ENCODE peak calls at places on chromosomes 1 and 21, in four cellular contexts. P, N, T and R are unnamed samples.

GRCh38 chr1:30732277-30732996 is 9.1 kb upstream of the MATN1 start:
- DNase-seq in P (no peak), T (no peak), N (no peak), R (no peak)

GRCh38 chr1:87560961-87561360 is 232.3 kb downstream of the LMO4 start:
- DNase-seq in P (no peak), T (no peak), N (no peak), R (no peak)

GRCh38 chr1:100346387-100346786 is 5.9 kb upstream of the CDC14A start:
- DNase-seq in N (no peak), T (peak), P (no peak), R (no peak)

GRCh38 chr1:36365310-36365895 is 20.3 kb downstream of the STK40 start:
- DNase-seq in T (no peak), P (no peak), N (no peak), R (no peak)

GRCh38 chr21:44199448-44199847 is 41.3 kb downstream of the ICOSLG start:
- DNase-seq in P (peak), N (no peak), T (no peak), R (no peak)

GRCh38 chr1:91189096-91189495 is 167.3 kb upstream of the ZNF644 start:
- DNase-seq in P (no peak), N (no peak), T (no peak), R (no peak)

GRCh38 chr1:173489149-173489600 is 12.0 kb downstream of the PRDX6 start:
- DNase-seq in N (no peak), P (no peak), T (peak), R (no peak)

GRCh38 chr21:45120975-45121374 is 46.6 kb downstream of the ADARB1 start:
- DNase-seq in P (no peak), T (no peak), N (no peak), R (no peak)

GRCh38 chr1:13661539-13661938 is 38.4 kb upstream of the PRDM2 start:
- DNase-seq in T (no peak), N (no peak), P (no peak), R (no peak)

GRCh38 chr21:46003575-46004007 is 22.0 kb downstream of the COL6A1 start:
- DNase-seq in N (no peak), T (no peak), P (peak), R (no peak)

GRCh38 chr1:206049919-206050600 is 2.9 kb upstream of the RHEX start:
- DNase-seq in T (no peak), P (no peak), N (no peak), R (no peak)

GRCh38 chr1:119367332-119368124 is 1.1 kb upstream of the HAO2 start:
- DNase-seq in N (no peak), T (peak), P (no peak), R (peak)

GRCh38 chr1:145891587-145892485 is 6.2 kb upstream of the ANKRD35 start:
- DNase-seq in N (no peak), T (peak), P (peak), R (peak)

GRCh38 chr1:173329747-173330146 is 122.6 kb upstream of the TNFSF4 start:
- DNase-seq in P (no peak), N (no peak), T (no peak), R (no peak)

GRCh38 chr1:201468844-201469644 is at the start of gene PHLDA3:
- DNase-seq in P (peak), T (peak), N (no peak), R (peak)

GRCh38 chr1:86703696-86704455 is 500 bp upstream of the SH3GLB1 start:
- DNase-seq in N (peak), T (peak), P (no peak), R (peak)

GRCh38 chr1:168939947-168940223 is 166.6 kb upstream of the ATP1B1 start:
- DNase-seq in N (no peak), T (no peak), P (no peak), R (no peak)

DNA sequence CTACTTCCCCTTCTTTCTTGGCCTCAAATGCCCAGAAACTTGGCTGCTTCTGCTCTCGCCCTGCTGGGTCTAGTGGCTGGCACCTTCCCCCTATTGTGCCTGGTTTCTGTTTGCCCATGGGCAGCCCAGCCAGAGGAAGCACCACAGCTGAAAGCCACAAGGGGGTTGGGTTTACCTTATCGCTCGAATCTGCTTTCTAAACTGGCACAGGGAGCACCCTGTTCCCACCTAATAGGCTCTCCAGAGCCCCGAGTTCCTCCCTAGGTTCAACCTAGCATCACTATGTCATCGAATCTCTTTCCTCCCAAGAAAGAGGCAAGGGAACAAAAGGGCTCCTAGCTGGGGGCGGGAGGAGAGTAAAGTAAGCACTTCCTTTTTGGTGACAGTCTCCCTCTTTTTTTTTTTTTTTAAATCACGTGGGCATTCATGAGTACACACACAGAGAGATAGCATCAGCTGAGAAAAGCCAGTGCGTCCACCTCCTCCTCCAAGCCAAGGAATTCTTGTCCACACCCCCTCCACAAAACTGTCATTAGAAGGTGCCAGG is 72.8 kb downstream of the PLEKHA6 start:
- DNase-seq in P (no peak), T (peak), N (no peak), R (no peak)
- TF ChIP-seq POLR2AphosphoS5 in P (no peak), T (no peak), N (no peak), R (no peak)

GRCh38 chr1:67753776-67754525 is 69.0 kb downstream of the GADD45A start:
- DNase-seq in P (no peak), N (no peak), T (no peak), R (no peak)
- TF ChIP-seq TAF1 in P (no peak), N (no peak), T (no peak), R (no peak)

DNA sequence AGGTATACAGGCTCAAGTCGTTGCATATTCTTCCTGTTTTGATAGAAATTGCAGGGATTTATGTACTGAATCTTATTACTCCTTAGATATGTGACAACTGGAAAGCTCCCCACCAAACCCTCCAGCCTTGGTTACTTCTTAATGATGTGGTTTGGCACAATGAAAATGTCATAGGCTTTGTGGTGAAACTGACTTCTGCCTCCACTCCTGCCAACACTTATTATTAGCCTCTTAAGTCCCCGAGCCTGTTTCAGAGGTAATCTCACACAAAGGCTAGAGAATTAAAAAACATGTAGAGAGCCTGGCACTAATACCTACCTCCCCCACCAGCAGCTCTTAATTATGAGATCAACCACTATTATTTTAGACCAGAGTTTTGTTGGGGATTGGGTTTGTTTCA is 4.2 kb downstream of the COX20 start:
- DNase-seq in P (no peak), N (no peak), T (no peak), R (no peak)
- TF ChIP-seq POLR2AphosphoS5 in P (no peak), N (no peak), T (peak), R (no peak)

GRCh38 chr1:204692852-204693356 is 7.4 kb upstream of the LRRN2 start:
- DNase-seq in P (peak), T (peak), N (no peak), R (no peak)
- TF ChIP-seq TAF1 in P (no peak), T (no peak), N (no peak), R (no peak)

DNA sequence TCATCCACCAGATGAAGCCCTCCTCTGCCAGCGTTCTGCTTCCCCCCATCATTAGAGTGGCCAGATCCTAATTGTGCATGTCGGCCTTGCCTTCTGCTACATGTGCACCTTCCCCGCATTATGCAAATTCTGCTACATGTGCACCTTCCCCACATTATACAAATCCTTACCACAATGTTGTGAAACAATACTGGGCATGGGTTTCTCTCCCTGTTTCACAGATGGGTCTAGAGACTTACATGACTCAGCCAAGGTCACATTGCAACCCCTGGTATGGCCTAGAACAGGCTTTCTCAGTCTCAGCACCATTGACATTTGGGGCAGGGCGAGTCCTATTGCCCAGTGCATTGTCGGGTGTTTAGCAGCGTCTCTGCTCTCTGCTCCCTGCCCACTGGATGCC is 1.0 kb upstream of the CELA2A start:
- DNase-seq in N (peak), T (no peak), P (no peak), R (no peak)
- TF ChIP-seq POLR2AphosphoS5 in N (no peak), T (no peak), P (no peak), R (no peak)

GRCh38 chr21:16086936-16087335 is 357.2 kb downstream of the USP25 start:
- DNase-seq in P (no peak), T (no peak), N (no peak), R (no peak)
- TF ChIP-seq TAF1 in P (no peak), T (no peak), N (no peak), R (no peak)

DNA sequence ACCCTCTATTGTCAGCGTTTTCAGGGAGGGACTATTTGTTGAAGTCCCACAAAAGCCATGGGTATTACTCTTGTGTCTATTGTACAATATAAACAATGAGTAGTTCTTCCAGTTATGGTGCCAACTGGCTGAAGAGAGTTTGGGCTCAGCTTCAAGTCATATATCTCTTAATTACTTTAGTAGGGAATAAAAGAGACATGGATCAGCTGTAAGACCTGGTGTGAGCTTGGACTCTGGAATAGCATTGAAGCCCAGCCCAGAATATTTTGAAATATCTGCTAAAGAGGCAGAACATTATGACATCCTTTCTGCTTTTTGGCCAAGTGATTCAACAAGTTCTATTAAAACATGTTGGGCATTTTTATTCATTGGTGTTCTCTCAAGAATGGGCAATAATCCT is 224.9 kb downstream of the BACH1 start:
- DNase-seq in P (no peak), T (no peak), N (no peak), R (no peak)
- TF ChIP-seq POLR2AphosphoS5 in P (no peak), T (no peak), N (no peak), R (no peak)

GRCh38 chr1:231181271-231181670 is 19.4 kb downstream of the TRIM67 start:
- DNase-seq in T (no peak), N (no peak), P (no peak), R (no peak)

GRCh38 chr1:231177971-231178370 is 16.1 kb downstream of the TRIM67 start:
- DNase-seq in P (no peak), N (no peak), T (no peak), R (no peak)

GRCh38 chr1:231182317-231182716 is 20.5 kb downstream of the TRIM67 start:
- DNase-seq in N (no peak), T (no peak), P (no peak), R (no peak)

GRCh38 chr1:231178970-231179369 is 17.1 kb downstream of the TRIM67 start:
- DNase-seq in N (no peak), P (no peak), T (no peak), R (no peak)

GRCh38 chr1:231180034-231180433 is 18.2 kb downstream of the TRIM67 start:
- DNase-seq in N (no peak), T (no peak), P (no peak), R (no peak)
- TF ChIP-seq TAF1 in N (no peak), T (no peak), P (no peak), R (no peak)

GRCh38 chr1:60033066-60033465 is 40.5 kb downstream of the C1orf87 start:
- DNase-seq in P (no peak), N (no peak), T (no peak), R (no peak)

GRCh38 chr1:60034999-60035398 is 38.6 kb downstream of the C1orf87 start:
- DNase-seq in P (no peak), N (no peak), T (no peak), R (no peak)

GRCh38 chr1:60025552-60025951 is 48.0 kb downstream of the C1orf87 start:
- DNase-seq in P (no peak), N (no peak), T (no peak), R (no peak)

GRCh38 chr1:60035925-60036324 is 37.6 kb downstream of the C1orf87 start:
- DNase-seq in N (no peak), T (no peak), P (no peak), R (no peak)

DNA sequence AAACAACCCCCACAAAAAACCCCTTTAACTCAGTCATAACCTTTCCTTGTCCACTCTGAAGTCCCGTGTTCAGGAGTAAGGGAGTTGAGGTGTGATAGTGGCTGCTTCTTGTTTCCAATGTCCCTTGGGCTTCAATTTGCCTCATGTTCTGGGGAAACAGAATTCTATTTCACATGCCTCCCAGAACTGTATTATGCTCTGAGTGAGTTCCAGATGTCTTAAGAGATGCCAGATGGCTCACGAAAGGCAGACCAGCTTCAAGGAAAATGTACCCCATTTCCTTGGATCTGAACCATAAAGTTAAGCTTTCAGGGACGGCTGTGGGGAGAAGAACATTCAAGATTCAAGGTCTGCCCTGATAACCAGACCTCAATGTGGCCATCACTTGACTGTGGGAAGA is 42.5 kb downstream of the C1orf87 start:
- DNase-seq in P (no peak), N (no peak), T (no peak), R (no peak)
- TF ChIP-seq POLR2AphosphoS5 in P (no peak), N (no peak), T (no peak), R (no peak)